ENCODE peak calls at places on chromosomes 5 and 9, in four cellular contexts. One of them, this sample, is unnamed.

GRCh38 chr5:122965111-122965510 is 71.4 kb downstream of the PPIC start:
- DNase-seq in cardiac muscle cell: peak
- DNase-seq in IMR-90: no peak
- DNase-seq in foreskin fibroblast: no peak
- DNase-seq in this sample: no peak

GRCh38 chr5:149667084-149667826 is 62.9 kb upstream of the PPARGC1B start:
- DNase-seq in cardiac muscle cell: no peak
- DNase-seq in IMR-90: peak
- DNase-seq in foreskin fibroblast: peak
- DNase-seq in this sample: peak

GRCh38 chr9:15882328-15882727 is 329.5 kb downstream of the CCDC171 start:
- DNase-seq in cardiac muscle cell: no peak
- DNase-seq in IMR-90: no peak
- DNase-seq in foreskin fibroblast: no peak
- DNase-seq in this sample: no peak

GRCh38 chr5:179986328-179986727 is 78.6 kb upstream of the TBC1D9B start:
- DNase-seq in cardiac muscle cell: no peak
- DNase-seq in IMR-90: no peak
- DNase-seq in foreskin fibroblast: no peak
- DNase-seq in this sample: peak

GRCh38 chr5:14463629-14464028 is 118.0 kb upstream of the OTULINL start:
- DNase-seq in cardiac muscle cell: no peak
- DNase-seq in IMR-90: peak
- DNase-seq in foreskin fibroblast: peak
- DNase-seq in this sample: peak

GRCh38 chr9:6827370-6827949 is 69.7 kb downstream of the KDM4C start:
- DNase-seq in cardiac muscle cell: peak
- DNase-seq in IMR-90: peak
- DNase-seq in foreskin fibroblast: peak
- DNase-seq in this sample: peak

GRCh38 chr9:137837345-137838278 is 40.0 kb upstream of the CACNA1B start:
- DNase-seq in cardiac muscle cell: no peak
- DNase-seq in IMR-90: no peak
- DNase-seq in foreskin fibroblast: no peak
- DNase-seq in this sample: no peak

GRCh38 chr9:26054600-26055516 is 376.6 kb upstream of the TUSC1 start:
- DNase-seq in cardiac muscle cell: no peak
- DNase-seq in IMR-90: no peak
- DNase-seq in foreskin fibroblast: no peak
- DNase-seq in this sample: no peak

GRCh38 chr9:81499021-81499454 is 190.3 kb downstream of the TLE1 start:
- DNase-seq in cardiac muscle cell: no peak
- DNase-seq in IMR-90: peak
- DNase-seq in foreskin fibroblast: peak
- DNase-seq in this sample: peak

GRCh38 chr5:90095292-90096060 is 314.1 kb downstream of the CETN3 start:
- DNase-seq in cardiac muscle cell: no peak
- DNase-seq in IMR-90: no peak
- DNase-seq in foreskin fibroblast: no peak
- DNase-seq in this sample: peak

GRCh38 chr5:172875372-172876279 is 41.6 kb downstream of the ERGIC1 start:
- DNase-seq in cardiac muscle cell: no peak
- DNase-seq in IMR-90: no peak
- DNase-seq in foreskin fibroblast: peak
- DNase-seq in this sample: no peak

GRCh38 chr5:94908889-94909480 is 290.5 kb downstream of the SLF1 start:
- DNase-seq in cardiac muscle cell: peak
- DNase-seq in IMR-90: peak
- DNase-seq in foreskin fibroblast: peak
- DNase-seq in this sample: peak

GRCh38 chr5:119810217-119810616 is 180.9 kb downstream of the FAM170A start:
- DNase-seq in cardiac muscle cell: no peak
- DNase-seq in IMR-90: no peak
- DNase-seq in foreskin fibroblast: no peak
- DNase-seq in this sample: no peak

GRCh38 chr5:56829137-56829536 is 13.8 kb downstream of the MAP3K1 start:
- DNase-seq in cardiac muscle cell: no peak
- DNase-seq in IMR-90: peak
- DNase-seq in foreskin fibroblast: no peak
- DNase-seq in this sample: peak

GRCh38 chr9:109156705-109157104 is 10.3 kb downstream of the FRRS1L start:
- DNase-seq in cardiac muscle cell: no peak
- DNase-seq in IMR-90: no peak
- DNase-seq in foreskin fibroblast: no peak
- DNase-seq in this sample: no peak

GRCh38 chr9:79176298-79176697 is 395.5 kb upstream of the TLE4 start:
- DNase-seq in cardiac muscle cell: no peak
- DNase-seq in IMR-90: peak
- DNase-seq in foreskin fibroblast: no peak
- DNase-seq in this sample: no peak

GRCh38 chr5:142823176-142823575 is 53.0 kb downstream of the ARHGAP26 start:
- DNase-seq in cardiac muscle cell: no peak
- DNase-seq in IMR-90: no peak
- DNase-seq in foreskin fibroblast: peak
- DNase-seq in this sample: no peak

GRCh38 chr5:143913008-143913752 is 101.2 kb downstream of the HMHB1 start:
- DNase-seq in cardiac muscle cell: no peak
- DNase-seq in IMR-90: peak
- DNase-seq in foreskin fibroblast: peak
- DNase-seq in this sample: peak

GRCh38 chr9:86768020-86768419 is 179.3 kb downstream of the GAS1 start:
- DNase-seq in cardiac muscle cell: no peak
- DNase-seq in IMR-90: no peak
- DNase-seq in foreskin fibroblast: no peak
- DNase-seq in this sample: no peak

GRCh38 chr5:58477760-58478159 is 13.5 kb upstream of the GAPT start:
- DNase-seq in cardiac muscle cell: no peak
- DNase-seq in IMR-90: no peak
- DNase-seq in foreskin fibroblast: no peak
- DNase-seq in this sample: no peak

GRCh38 chr9:132538071-132538470 is 44.3 kb upstream of the BARHL1 start:
- DNase-seq in cardiac muscle cell: no peak
- DNase-seq in IMR-90: no peak
- DNase-seq in foreskin fibroblast: no peak
- DNase-seq in this sample: no peak

GRCh38 chr5:2015116-2015848 is 132.6 kb upstream of the IRX4 start:
- DNase-seq in cardiac muscle cell: peak
- DNase-seq in IMR-90: no peak
- DNase-seq in foreskin fibroblast: no peak
- DNase-seq in this sample: no peak
- TF ChIP-seq CTCF in cardiac muscle cell: no peak
- TF ChIP-seq CTCF in IMR-90: no peak
- TF ChIP-seq CTCF in foreskin fibroblast: no peak
- TF ChIP-seq CTCF in this sample: no peak

GRCh38 chr9:33785914-33786313 is 9.4 kb upstream of the PRSS3 start:
- DNase-seq in cardiac muscle cell: no peak
- DNase-seq in IMR-90: peak
- DNase-seq in foreskin fibroblast: peak
- DNase-seq in this sample: no peak
- TF ChIP-seq CTCF in cardiac muscle cell: peak
- TF ChIP-seq CTCF in IMR-90: peak
- TF ChIP-seq CTCF in foreskin fibroblast: peak
- TF ChIP-seq CTCF in this sample: peak

GRCh38 chr5:138754699-138755057 is 1.5 kb downstream of the CTNNA1 start:
- DNase-seq in cardiac muscle cell: no peak
- DNase-seq in IMR-90: no peak
- DNase-seq in foreskin fibroblast: no peak
- DNase-seq in this sample: peak

GRCh38 chr5:138755084-138755748 is 2.0 kb downstream of the CTNNA1 start:
- DNase-seq in cardiac muscle cell: no peak
- DNase-seq in IMR-90: no peak
- DNase-seq in foreskin fibroblast: no peak
- DNase-seq in this sample: peak

GRCh38 chr5:138753794-138754698 is 821 bp downstream of the CTNNA1 start:
- DNase-seq in cardiac muscle cell: peak
- DNase-seq in IMR-90: peak
- DNase-seq in foreskin fibroblast: peak
- DNase-seq in this sample: peak

GRCh38 chr5:138752951-138753793 is at the start of gene CTNNA1:
- DNase-seq in cardiac muscle cell: peak
- DNase-seq in IMR-90: peak
- DNase-seq in foreskin fibroblast: peak
- DNase-seq in this sample: peak

DNA sequence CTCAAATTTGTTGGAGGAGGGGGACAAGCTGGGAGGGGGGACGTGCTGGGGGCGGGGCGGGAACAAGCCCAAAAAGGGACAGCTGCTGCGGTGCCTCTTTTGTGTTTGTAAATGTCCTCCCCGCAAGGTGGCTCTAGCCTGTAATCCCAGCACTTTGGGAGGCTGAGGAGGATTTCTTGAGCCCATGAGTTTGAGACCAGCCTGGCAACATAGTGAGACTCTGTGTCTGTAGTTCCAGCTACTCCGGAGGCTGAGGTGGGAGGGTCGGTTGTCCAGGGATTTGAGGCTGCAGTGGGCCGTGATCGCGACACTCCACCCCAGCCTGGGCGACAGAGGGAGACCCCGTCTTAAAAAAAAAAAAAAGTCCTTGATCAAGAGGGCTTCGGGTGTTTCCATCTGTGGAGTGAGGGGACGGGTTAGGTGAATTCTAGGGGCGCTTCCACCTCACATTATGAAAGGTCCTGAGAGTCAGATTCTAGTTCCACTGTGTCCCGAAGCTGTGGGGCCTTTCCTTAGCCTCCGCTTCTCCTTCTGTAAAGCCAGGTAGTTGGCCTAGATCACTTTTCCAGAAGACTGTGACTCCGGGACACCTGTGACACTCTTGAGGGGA is 779 bp upstream of the CTNNA1 start:
- DNase-seq in cardiac muscle cell: peak
- DNase-seq in IMR-90: no peak
- DNase-seq in foreskin fibroblast: peak
- DNase-seq in this sample: peak
- TF ChIP-seq CTCF in cardiac muscle cell: no peak
- TF ChIP-seq CTCF in IMR-90: no peak
- TF ChIP-seq CTCF in foreskin fibroblast: no peak
- TF ChIP-seq CTCF in this sample: peak

GRCh38 chr5:135553688-135554462 is 18.1 kb upstream of the NEUROG1 start:
- DNase-seq in cardiac muscle cell: peak
- DNase-seq in IMR-90: peak
- DNase-seq in foreskin fibroblast: peak
- DNase-seq in this sample: peak
- TF ChIP-seq CTCF in cardiac muscle cell: peak
- TF ChIP-seq CTCF in IMR-90: peak
- TF ChIP-seq CTCF in foreskin fibroblast: peak
- TF ChIP-seq CTCF in this sample: peak

This sample was measured in epithelial cell of esophagus.